ENCODE peak calls at places on chromosomes 7 and 10, in seven cellular contexts. W is CD8-positive, alpha-beta memory T cell; I is GM20000; N is NCI-H1092; P is AML-193; O is effector memory CD4-positive, alpha-beta T cell; X is spleen. M is an unnamed sample.

GRCh38 chr10:49071221-49071761 is 44.0 kb downstream of the VSTM4 start:
- DNase-seq in W (no peak), I (no peak), N (no peak), P (no peak), O (no peak), X (peak), M (no peak)

GRCh38 chr10:50576995-50577394 is 46.8 kb downstream of the SGMS1 start:
- DNase-seq in W (no peak), I (no peak), N (no peak), P (no peak), O (no peak), X (no peak), M (no peak)

GRCh38 chr10:67815571-67816059 is 22.4 kb downstream of the DNAJC12 start:
- DNase-seq in W (no peak), I (no peak), N (no peak), P (no peak), O (no peak), X (no peak), M (peak)

GRCh38 chr10:4131407-4132215 is 346.6 kb upstream of the KLF6 start:
- DNase-seq in W (peak), I (peak), N (no peak), P (peak), O (no peak), X (no peak), M (no peak)

GRCh38 chr10:124459395-124459794 is 2.2 kb upstream of the LHPP start:
- DNase-seq in W (no peak), I (no peak), N (no peak), P (no peak), O (no peak), X (no peak), M (no peak)

GRCh38 chr10:77974396-77975074 is 48.0 kb upstream of the DLG5 start:
- DNase-seq in W (no peak), I (no peak), N (no peak), P (no peak), O (no peak), X (no peak), M (no peak)

GRCh38 chr7:48525726-48526374 is 354.6 kb downstream of the ABCA13 start:
- DNase-seq in W (no peak), I (no peak), N (no peak), P (no peak), O (no peak), X (no peak), M (no peak)

GRCh38 chr10:15571570-15571969 is 148.2 kb downstream of the ITGA8 start:
- DNase-seq in W (no peak), I (no peak), N (no peak), P (no peak), O (no peak), X (no peak), M (no peak)

GRCh38 chr7:151461942-151462230 is 21.9 kb upstream of the CRYGN start:
- DNase-seq in W (no peak), I (no peak), N (no peak), P (no peak), O (no peak), X (no peak), M (no peak)

GRCh38 chr10:61642692-61643091 is 20.0 kb upstream of the CABCOCO1 start:
- DNase-seq in W (no peak), I (no peak), N (no peak), P (no peak), O (no peak), X (no peak), M (no peak)

GRCh38 chr7:106317971-106318370 is 33.2 kb upstream of the NAMPT start:
- DNase-seq in W (no peak), I (no peak), N (no peak), P (no peak), O (no peak), X (no peak), M (no peak)

GRCh38 chr10:58967551-58968418 is 208.7 kb upstream of the PHYHIPL start:
- DNase-seq in W (no peak), I (peak), N (peak), P (no peak), O (no peak), X (no peak), M (no peak)

GRCh38 chr7:13742719-13743640 is 246.5 kb downstream of the ETV1 start:
- DNase-seq in W (no peak), I (no peak), N (peak), P (peak), O (no peak), X (no peak), M (peak)

GRCh38 chr10:132724436-132724835 is 61.5 kb downstream of the NKX6-2 start:
- DNase-seq in W (no peak), I (no peak), N (no peak), P (no peak), O (no peak), X (no peak), M (no peak)

GRCh38 chr7:49768835-49769234 is 4.6 kb upstream of the VWC2 start:
- DNase-seq in W (no peak), I (no peak), N (no peak), P (no peak), O (no peak), X (no peak), M (no peak)

GRCh38 chr10:31051703-31052102 is 20.0 kb upstream of the ZNF438 start:
- DNase-seq in W (no peak), I (no peak), N (no peak), P (no peak), O (no peak), X (no peak), M (no peak)

GRCh38 chr7:140605337-140605736 is 35.3 kb downstream of the DENND2A start:
- DNase-seq in W (no peak), I (no peak), N (no peak), P (no peak), O (no peak), X (no peak), M (no peak)